ENCODE peak calls at places on chromosomes 12 and 14, in seven cellular contexts. W is heart right ventricle; J is A673; T is sigmoid colon; B is CD8-positive, alpha-beta memory T cell; F is naive thymus-derived CD4-positive, alpha-beta T cell; E is left ventricle myocardium inferior. N is an unnamed sample. For H3K4me1, the result is how much of the 10 kb centered on the place peaks cover.

GRCh38 chr12:4833511-4833910 is 76.2 kb upstream of the KCNA1 start:
- DNase-seq in W (no peak), J (no peak), T (no peak), B (no peak), F (no peak), E (no peak), N (no peak)

GRCh38 chr14:105491366-105492006 is 440 bp downstream of the TEDC1 start:
- DNase-seq in W (peak), J (peak), T (peak), B (peak), F (peak), E (peak), N (peak)

GRCh38 chr14:94922595-94923239 is 152.8 kb upstream of the GSC start:
- DNase-seq in W (no peak), J (no peak), T (no peak), B (no peak), F (no peak), E (no peak), N (no peak)

GRCh38 chr12:86148612-86149011 is 107.6 kb downstream of the MGAT4C start:
- DNase-seq in W (no peak), J (no peak), T (no peak), B (no peak), F (no peak), E (no peak), N (no peak)

GRCh38 chr14:68687746-68688145 is 105.1 kb downstream of the ZFP36L1 start:
- DNase-seq in W (no peak), J (no peak), T (peak), B (no peak), F (no peak), E (no peak), N (no peak)

GRCh38 chr12:45705404-45705803 is 24.1 kb upstream of the ARID2 start:
- DNase-seq in W (no peak), J (no peak), T (no peak), B (no peak), F (no peak), E (no peak), N (no peak)

GRCh38 chr12:50551866-50552265 is 47.1 kb downstream of the DIP2B start:
- DNase-seq in W (no peak), J (no peak), T (no peak), B (no peak), F (no peak), E (no peak), N (no peak)

GRCh38 chr14:77111021-77111420 is 13.0 kb downstream of the CIPC start:
- DNase-seq in W (no peak), J (peak), T (peak), B (no peak), F (no peak), E (no peak), N (no peak)

GRCh38 chr12:89552376-89552775 is 26.5 kb upstream of the POC1B start:
- DNase-seq in W (no peak), J (no peak), T (no peak), B (no peak), F (no peak), E (no peak), N (no peak)

GRCh38 chr12:613996-614726 is 49.1 kb downstream of the NINJ2 start:
- DNase-seq in W (peak), J (peak), T (no peak), B (no peak), F (no peak), E (peak), N (no peak)

GRCh38 chr14:101475468-101476257 is 85.6 kb upstream of the DIO3 start:
- DNase-seq in W (no peak), J (no peak), T (peak), B (no peak), F (no peak), E (no peak), N (no peak)

GRCh38 chr12:74906224-74906623 is 303.4 kb downstream of the KCNC2 start:
- DNase-seq in W (no peak), J (peak), T (no peak), B (no peak), F (no peak), E (no peak), N (no peak)

GRCh38 chr14:51884086-51884927 is 23.9 kb downstream of the GNG2 start:
- DNase-seq in W (no peak), J (peak), T (no peak), B (no peak), F (no peak), E (no peak), N (no peak)

GRCh38 chr14:88630565-88630964 is 67.7 kb downstream of the ZC3H14 start:
- DNase-seq in W (no peak), J (no peak), T (no peak), B (no peak), F (no peak), E (no peak), N (no peak)

GRCh38 chr14:53956427-53957201 is at the start of gene BMP4:
- DNase-seq in W (peak), J (peak), T (peak), B (no peak), F (no peak), E (peak), N (no peak)

GRCh38 chr12:30457621-30458289 is 237.9 kb downstream of the IPO8 start:
- DNase-seq in W (no peak), J (peak), T (no peak), B (no peak), F (no peak), E (no peak), N (no peak)

GRCh38 chr14:100850841-100851585 is 25.1 kb downstream of the MEG3 start:
- DNase-seq in W (peak), J (peak), T (peak), B (peak), F (peak), E (peak), N (peak)

GRCh38 chr12:18966927-18967326 is 162.6 kb upstream of the PLEKHA5 start:
- DNase-seq in W (no peak), J (no peak), T (no peak), B (no peak), F (no peak), E (no peak), N (no peak)

GRCh38 chr12:111488271-111488670 is 82.5 kb downstream of the SH2B3 start:
- DNase-seq in W (peak), J (no peak), T (no peak), B (no peak), F (no peak), E (peak), N (no peak)

GRCh38 chr12:96408993-96409392 is 8.8 kb upstream of the CDK17 start:
- DNase-seq in W (no peak), J (no peak), T (no peak), B (no peak), F (no peak), E (no peak), N (no peak)

GRCh38 chr12:118983147-118983824 is 1.9 kb downstream of the SRRM4 start:
- DNase-seq in W (no peak), J (no peak), T (no peak), B (no peak), F (no peak), E (no peak), N (no peak)

GRCh38 chr12:118979763-118980406 is 1.5 kb upstream of the SRRM4 start:
- DNase-seq in W (no peak), J (peak), T (no peak), B (no peak), F (no peak), E (no peak), N (no peak)

GRCh38 chr12:118980407-118981014 is 830 bp upstream of the SRRM4 start:
- DNase-seq in W (no peak), J (no peak), T (no peak), B (no peak), F (no peak), E (no peak), N (no peak)

GRCh38 chr12:118982308-118982707 is 967 bp downstream of the SRRM4 start:
- DNase-seq in W (no peak), J (no peak), T (no peak), B (no peak), F (no peak), E (no peak), N (no peak)

DNA sequence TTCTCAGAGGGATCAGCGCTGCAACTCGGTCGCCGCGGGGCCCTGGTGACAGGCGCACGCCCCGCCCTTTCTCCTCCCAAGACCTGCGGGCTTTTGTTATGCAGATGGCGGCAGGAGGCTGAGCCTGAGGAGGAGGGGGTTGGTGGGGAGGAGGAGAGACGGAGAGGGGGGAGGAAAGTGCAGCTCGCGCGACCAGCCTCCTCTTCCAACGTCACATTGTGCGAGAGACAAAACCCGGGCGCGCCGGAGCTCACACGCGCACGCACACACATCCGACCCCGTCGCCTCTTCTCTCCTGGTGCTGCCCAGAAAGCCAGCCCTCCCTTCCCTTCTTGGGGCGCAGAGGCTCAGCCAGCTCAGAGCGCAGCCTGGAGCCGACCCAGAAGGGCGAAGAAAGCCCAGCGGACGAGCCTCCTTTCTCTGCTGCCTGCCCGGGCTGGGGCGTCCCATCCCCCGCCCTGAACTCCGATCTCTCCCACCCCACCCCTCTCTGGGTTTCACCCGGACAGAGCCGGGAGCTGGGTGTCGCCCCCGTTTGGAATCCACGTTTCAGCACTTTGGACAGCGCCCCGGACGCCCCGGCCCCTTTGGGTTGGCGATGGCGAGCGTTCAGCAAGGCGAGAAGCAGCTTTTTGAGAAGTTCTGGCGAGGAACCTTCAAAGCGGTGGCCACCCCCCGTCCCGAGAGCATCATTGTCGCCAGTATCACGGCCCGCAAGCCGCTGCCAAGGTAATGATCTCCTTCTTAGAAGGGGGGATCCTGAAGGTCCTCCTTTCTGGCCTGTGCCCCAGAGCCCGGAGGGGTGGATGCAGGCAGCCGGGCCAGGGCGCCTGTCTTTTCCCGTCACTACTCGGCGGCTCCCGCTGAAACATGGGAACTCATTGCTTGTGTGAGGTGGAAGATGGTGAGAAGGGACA is at the start of gene SRRM4:
- DNase-seq in W (peak), J (peak), T (no peak), B (no peak), F (no peak), E (no peak), N (no peak)
- H3K4me3 ChIP-seq in W (peak), J (no peak), T (peak), B (no peak), F (no peak), E (peak), N (no peak)

GRCh38 chr12:131817241-131817640 is 11.0 kb upstream of the MMP17 start:
- DNase-seq in W (no peak), J (no peak), T (no peak), B (no peak), F (no peak), E (no peak), N (no peak)
- H3K4me1 ChIP-seq in W (under half), J (under half), T (under half), B (under half), F (under half), E (under half), N (under half)

GRCh38 chr12:57072661-57073060 is 5.9 kb downstream of the NEMP1 start:
- DNase-seq in W (no peak), J (no peak), T (no peak), B (no peak), F (no peak), E (no peak), N (no peak)
- H3K27ac ChIP-seq in W (no peak), J (no peak), T (peak), B (no peak), F (no peak), E (no peak), N (no peak)

DNA sequence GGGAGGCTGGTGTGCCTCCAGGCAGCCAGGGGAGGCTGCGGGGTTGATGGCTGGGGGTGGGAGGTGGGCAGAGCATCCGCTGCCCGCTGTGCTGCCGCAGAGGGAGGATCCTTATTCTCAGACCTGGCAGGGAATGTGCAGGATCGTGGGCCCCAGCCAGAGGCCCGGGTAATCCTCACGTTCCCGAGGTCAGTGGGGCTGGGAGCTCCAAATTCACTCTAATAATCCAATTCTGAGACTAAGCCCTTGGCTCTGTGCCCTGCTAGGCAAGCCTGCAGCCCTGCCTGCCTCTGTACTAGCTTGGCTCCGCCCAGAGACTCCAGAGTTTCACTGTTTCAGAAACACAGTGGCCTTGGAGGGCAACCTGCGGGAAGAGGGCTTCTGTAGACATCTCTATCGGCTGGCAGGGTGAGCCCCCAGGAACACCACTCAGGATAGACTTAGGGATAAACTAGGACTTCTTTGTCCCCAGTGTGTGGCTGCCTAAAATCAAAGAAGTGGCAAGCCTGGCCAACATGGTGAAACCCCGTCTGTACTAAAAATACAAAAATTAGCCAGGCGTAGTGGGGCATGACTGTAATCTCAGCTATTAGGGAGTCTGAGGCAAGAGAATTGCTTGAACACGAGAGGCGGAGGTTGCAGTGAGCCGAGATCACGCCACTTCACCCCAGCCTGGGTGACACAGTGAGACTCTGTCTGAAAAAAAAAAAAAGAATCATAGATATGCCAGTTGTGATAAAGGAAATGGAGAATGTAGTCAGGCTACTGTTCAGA is 17.7 kb upstream of the MLEC start:
- DNase-seq in W (no peak), J (peak), T (no peak), B (no peak), F (no peak), E (no peak), N (no peak)
- H3K4me3 ChIP-seq in W (no peak), J (no peak), T (no peak), B (no peak), F (no peak), E (no peak), N (no peak)

GRCh38 chr14:65226824-65227604 is 124.7 kb upstream of the MAX start:
- DNase-seq in W (no peak), J (peak), T (no peak), B (no peak), F (no peak), E (no peak), N (no peak)
- H3K4me1 ChIP-seq in W (under half), J (under half), T (under half), B (under half), F (under half), E (under half), N (under half)

GRCh38 chr12:52125499-52125900 is 46.0 kb downstream of the SMIM41 start:
- DNase-seq in W (no peak), J (no peak), T (no peak), B (no peak), F (no peak), E (no peak), N (no peak)
- H3K27ac ChIP-seq in W (peak), J (no peak), T (no peak), B (no peak), F (no peak), E (peak), N (no peak)

GRCh38 chr12:109832534-109833306 is 478 bp downstream of the TRPV4 start:
- DNase-seq in W (no peak), J (no peak), T (no peak), B (no peak), F (no peak), E (no peak), N (no peak)
- H3K4me3 ChIP-seq in W (peak), J (peak), T (peak), B (no peak), F (no peak), E (peak), N (no peak)

DNA sequence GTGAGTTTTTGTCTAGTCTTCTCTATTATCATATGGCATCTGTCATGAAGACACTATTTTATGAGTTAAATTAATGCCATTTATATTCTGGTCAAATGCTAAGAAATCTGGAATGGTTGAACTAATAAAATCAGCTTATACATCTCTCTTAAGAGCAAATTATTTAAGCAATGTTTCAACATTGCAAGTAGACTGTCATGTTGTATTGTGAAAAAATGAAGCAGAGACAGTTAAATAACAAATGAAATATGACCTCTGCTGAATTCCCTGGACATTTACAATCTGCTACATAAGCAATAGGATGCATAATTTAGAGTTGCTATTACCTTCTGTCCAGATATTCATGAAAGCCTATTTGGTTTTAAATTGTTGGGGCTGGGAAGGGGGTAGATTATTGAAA is 30.6 kb downstream of the NAV3 start:
- DNase-seq in W (no peak), J (peak), T (no peak), B (no peak), F (no peak), E (no peak), N (no peak)
- H3K4me1 ChIP-seq in W (under half), J (under half), T (under half), B (under half), F (under half), E (under half), N (under half)